ENCODE peak calls at places on chromosomes 13 and 19, in five cellular contexts. A is left ventricle myocardium inferior, X is stomach, M is NB4, V is AG09309. G is an unnamed sample.
A peak's percentile ranks its signal among the peaks of the same experiment; 100 is the strongest.

GRCh38 chr19:45798995-45799517 is 6.4 kb upstream of the DMWD start:
- DNase-seq in A (peak; percentile 56), X (peak; percentile 63), M (peak; percentile 45), V (peak; percentile 57), G (peak; percentile 63)

GRCh38 chr13:25752957-25753540 is 298.8 kb downstream of the SHISA2 start:
- DNase-seq in A (peak; percentile 44), X (peak; percentile 67), M (peak; percentile 88), V (no peak), G (peak; percentile 91)

GRCh38 chr13:78241278-78241919 is 322.8 kb upstream of the EDNRB start:
- DNase-seq in A (peak; percentile 13), X (no peak), M (peak; percentile 75), V (no peak), G (no peak)

GRCh38 chr13:43804461-43805070 is 17.8 kb upstream of the ENOX1 start:
- DNase-seq in A (no peak), X (no peak), M (peak; percentile 62), V (no peak), G (peak; percentile 69)

GRCh38 chr13:59064042-59064441 is 1099.7 kb downstream of the DIAPH3 start:
- DNase-seq in A (no peak), X (no peak), M (no peak), V (no peak), G (no peak)

GRCh38 chr13:27171244-27171829 is at the start of gene USP12:
- DNase-seq in A (peak; percentile 37), X (no peak), M (peak; percentile 71), V (no peak), G (no peak)

GRCh38 chr13:41546372-41547252 is 89.3 kb downstream of the RGCC start:
- DNase-seq in A (no peak), X (no peak), M (peak; percentile 50), V (peak; percentile 40), G (peak; percentile 89)

GRCh38 chr13:27712421-27712820 is 79.9 kb upstream of the GSX1 start:
- DNase-seq in A (no peak), X (peak; percentile 42), M (peak; percentile 15), V (no peak), G (no peak)

GRCh38 chr19:9953802-9954542 is 17.7 kb upstream of the OLFM2 start:
- DNase-seq in A (no peak), X (no peak), M (no peak), V (no peak), G (no peak)

GRCh38 chr19:3818479-3818878 is 32.3 kb upstream of the MATK start:
- DNase-seq in A (no peak), X (no peak), M (no peak), V (peak; percentile 13), G (no peak)

GRCh38 chr19:57558525-57558924 is 1.1 kb downstream of the ZNF550 start:
- DNase-seq in A (no peak), X (no peak), M (peak; percentile 14), V (peak; percentile 4), G (no peak)

GRCh38 chr13:108154421-108154858 is 60.9 kb downstream of the LIG4 start:
- DNase-seq in A (no peak), X (peak; percentile 64), M (no peak), V (no peak), G (no peak)

GRCh38 chr19:6238256-6238642 is 41.5 kb downstream of the MLLT1 start:
- DNase-seq in A (no peak), X (no peak), M (no peak), V (no peak), G (no peak)

GRCh38 chr19:6234527-6234926 is 45.2 kb downstream of the MLLT1 start:
- DNase-seq in A (no peak), X (no peak), M (no peak), V (no peak), G (no peak)

GRCh38 chr19:6235031-6235951 is 44.5 kb downstream of the MLLT1 start:
- DNase-seq in A (peak; percentile 12), X (no peak), M (no peak), V (no peak), G (no peak)

GRCh38 chr19:6238643-6239281 is 41.0 kb downstream of the MLLT1 start:
- DNase-seq in A (peak; percentile 70), X (peak; percentile 73), M (no peak), V (no peak), G (peak; percentile 75)

GRCh38 chr19:6236310-6237291 is 43.2 kb downstream of the MLLT1 start:
- DNase-seq in A (peak; percentile 29), X (peak; percentile 99), M (no peak), V (no peak), G (no peak)
- TF ChIP-seq CTCF in A (no peak), X (no peak), M (no peak), V (no peak), G (no peak)

GRCh38 chr19:1122972-1123363 is 19.2 kb downstream of the GPX4 start:
- DNase-seq in A (no peak), X (peak; percentile 80), M (peak; percentile 56), V (no peak), G (no peak)
- H3K4me3 ChIP-seq in A (no peak overlapping the region), X (no peak overlapping the region), M (no peak overlapping the region), V (no peak overlapping the region), G (no peak overlapping the region)

DNA sequence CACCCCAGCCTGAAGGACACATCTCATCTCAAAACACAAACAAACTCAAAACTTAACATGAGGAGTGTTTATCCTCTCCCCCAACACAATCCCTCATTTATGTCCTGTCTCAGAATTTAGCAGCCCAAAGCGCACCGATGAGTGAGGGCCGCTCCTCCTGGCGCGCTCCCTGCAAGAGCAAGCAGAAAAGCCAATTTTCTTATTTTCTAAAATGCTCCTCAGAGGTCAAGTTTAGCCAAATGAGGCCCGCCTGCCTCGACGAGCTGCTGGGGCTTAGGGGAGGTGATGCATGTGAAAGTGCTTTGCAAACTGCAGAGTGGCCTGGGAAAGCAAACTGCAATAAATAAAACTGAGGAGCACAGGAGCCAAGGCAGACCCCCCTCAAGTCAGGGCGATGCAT is 28.9 kb downstream of the CAPS start:
- DNase-seq in A (no peak), X (no peak), M (no peak), V (no peak), G (no peak)
- TF ChIP-seq CTCF in A (no peak), X (no peak), M (no peak), V (no peak), G (no peak)

GRCh38 chr19:16497042-16497441 is 848 bp downstream of the C19orf44 start:
- DNase-seq in A (no peak), X (no peak), M (no peak), V (no peak), G (no peak)
- H3K4me3 ChIP-seq in A (peak overlapping the region; percentile 84), X (peak overlapping the region; percentile 87), M (peak overlapping the region; percentile 77), V (peak overlapping the region; percentile 82), G (peak overlapping the region; percentile 77)

GRCh38 chr19:2478324-2478755 is 2.4 kb downstream of the GADD45B start:
- DNase-seq in A (peak; percentile 61), X (peak; percentile 82), M (peak; percentile 95), V (no peak), G (no peak)
- TF ChIP-seq CTCF in A (peak; percentile 29), X (peak; percentile 40), M (no peak), V (peak; percentile 29), G (no peak)

GRCh38 chr13:22040810-22041364 is 370.0 kb downstream of the FGF9 start:
- DNase-seq in A (no peak), X (no peak), M (no peak), V (no peak), G (no peak)
- H3K4me3 ChIP-seq in A (peak overlapping the region; percentile 47), X (no peak overlapping the region), M (no peak overlapping the region), V (no peak overlapping the region), G (no peak overlapping the region)